ENCODE peak calls at places on chromosomes 5 and 9, in four cellular contexts. One of them, this sample, is unnamed.

GRCh38 chr5:143401846-143402463 is 1.5 kb downstream of the NR3C1 start:
- DNase-seq in K562: no peak
- DNase-seq in HepG2: peak; percentile 13
- DNase-seq in A549: peak; percentile 70
- DNase-seq in this sample: peak; percentile 47

GRCh38 chr5:148374693-148375360 is 8.9 kb upstream of the FBXO38 start:
- DNase-seq in K562: peak; percentile 50
- DNase-seq in HepG2: peak; percentile 72
- DNase-seq in A549: peak; percentile 67
- DNase-seq in this sample: peak; percentile 66

GRCh38 chr5:149785341-149785740 is 55.2 kb downstream of the PPARGC1B start:
- DNase-seq in K562: no peak
- DNase-seq in HepG2: no peak
- DNase-seq in A549: no peak
- DNase-seq in this sample: no peak

GRCh38 chr5:176535655-176536131 is 1.5 kb downstream of the RNF44 start:
- DNase-seq in K562: peak; percentile 26
- DNase-seq in HepG2: peak; percentile 42
- DNase-seq in A549: no peak
- DNase-seq in this sample: peak; percentile 31

GRCh38 chr5:109823597-109823996 is 133.9 kb downstream of the MAN2A1 start:
- DNase-seq in K562: no peak
- DNase-seq in HepG2: no peak
- DNase-seq in A549: peak; percentile 49
- DNase-seq in this sample: no peak

GRCh38 chr9:99197987-99198386 is 23.8 kb downstream of the ALG2 start:
- DNase-seq in K562: no peak
- DNase-seq in HepG2: no peak
- DNase-seq in A549: no peak
- DNase-seq in this sample: no peak

GRCh38 chr5:139812323-139812722 is 16.7 kb downstream of the PSD2 start:
- DNase-seq in K562: no peak
- DNase-seq in HepG2: no peak
- DNase-seq in A549: no peak
- DNase-seq in this sample: no peak

GRCh38 chr9:101705135-101705661 is 33.2 kb downstream of the GRIN3A start:
- DNase-seq in K562: no peak
- DNase-seq in HepG2: no peak
- DNase-seq in A549: peak; percentile 38
- DNase-seq in this sample: no peak

GRCh38 chr5:54148062-54148461 is 162.3 kb downstream of the ARL15 start:
- DNase-seq in K562: no peak
- DNase-seq in HepG2: no peak
- DNase-seq in A549: no peak
- DNase-seq in this sample: no peak

DNA sequence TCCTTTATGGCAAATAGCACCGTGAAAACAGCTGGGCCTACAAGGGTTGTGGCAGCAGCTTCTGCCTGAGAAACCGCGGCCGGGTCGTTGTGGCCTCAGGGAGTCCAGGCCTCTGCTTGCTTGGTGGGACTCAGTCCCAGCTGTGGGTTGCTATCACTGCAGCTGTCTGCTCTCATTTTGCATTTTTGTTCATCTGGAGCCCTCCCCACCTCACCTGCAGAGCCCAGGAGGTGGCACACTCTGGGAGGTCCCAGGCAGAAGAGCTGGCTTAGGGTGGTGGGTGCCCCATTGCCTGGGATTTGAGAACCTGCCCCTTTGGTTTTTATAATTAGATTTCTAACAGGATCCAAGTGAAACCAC is 138.4 kb downstream of the GADD45G start:
- DNase-seq in K562: no peak
- DNase-seq in HepG2: no peak
- DNase-seq in A549: no peak
- DNase-seq in this sample: no peak
- TF ChIP-seq CTCF in K562: no peak
- TF ChIP-seq CTCF in HepG2: no peak
- TF ChIP-seq CTCF in A549: no peak
- TF ChIP-seq CTCF in this sample: no peak

DNA sequence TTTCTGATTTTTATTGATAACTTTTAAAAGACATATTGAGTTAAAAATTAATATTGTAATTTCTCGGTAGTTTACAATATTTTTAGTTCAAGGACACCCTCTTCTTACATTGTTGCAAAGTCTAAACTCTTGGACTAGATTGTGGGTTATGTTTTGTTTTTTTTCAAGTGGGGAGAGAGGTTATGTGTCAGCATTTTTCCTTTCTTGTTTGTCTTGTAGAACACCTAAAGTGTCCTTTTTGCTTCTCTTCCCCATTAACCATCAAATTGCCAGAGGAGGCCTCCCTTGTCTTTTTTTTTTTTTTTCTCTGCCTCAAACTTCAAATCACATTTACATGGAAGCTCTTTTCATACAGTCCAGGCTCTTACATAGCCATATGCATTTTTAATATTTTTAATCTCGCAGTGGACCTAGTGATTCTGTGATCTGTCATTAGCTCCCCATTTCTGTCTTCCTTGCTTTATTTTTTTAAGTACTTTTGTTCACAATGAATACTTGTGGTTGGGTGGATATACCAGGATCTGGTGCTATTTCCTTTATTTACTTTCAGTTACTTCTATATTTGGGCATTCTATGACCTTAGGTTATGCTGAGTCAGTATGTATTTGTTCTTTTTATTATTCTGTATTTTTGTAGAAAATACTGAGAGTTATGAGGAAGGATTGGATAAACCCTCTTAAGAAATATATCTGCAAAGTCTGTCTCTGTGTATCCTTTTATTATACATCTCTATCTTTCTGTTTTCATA is 2280.6 kb upstream of the ACO1 start:
- DNase-seq in K562: no peak
- DNase-seq in HepG2: no peak
- DNase-seq in A549: peak; percentile 4
- DNase-seq in this sample: no peak
- TF ChIP-seq JUN in K562: no peak
- TF ChIP-seq JUN in HepG2: no peak
- TF ChIP-seq JUN in A549: no peak
- TF ChIP-seq JUN in this sample: no peak

GRCh38 chr9:137056739-137057407 is 3.0 kb upstream of the ENTPD2 start:
- DNase-seq in K562: no peak
- DNase-seq in HepG2: peak; percentile 49
- DNase-seq in A549: peak; percentile 57
- DNase-seq in this sample: no peak

GRCh38 chr9:137057545-137057944 is 3.7 kb upstream of the ENTPD2 start:
- DNase-seq in K562: no peak
- DNase-seq in HepG2: no peak
- DNase-seq in A549: no peak
- DNase-seq in this sample: no peak

GRCh38 chr9:137053944-137054931 is at the start of gene ENTPD2:
- DNase-seq in K562: peak; percentile 86
- DNase-seq in HepG2: peak; percentile 35
- DNase-seq in A549: no peak
- DNase-seq in this sample: no peak

GRCh38 chr9:137054932-137055384 is 1.1 kb upstream of the ENTPD2 start:
- DNase-seq in K562: no peak
- DNase-seq in HepG2: peak; percentile 46
- DNase-seq in A549: no peak
- DNase-seq in this sample: no peak

DNA sequence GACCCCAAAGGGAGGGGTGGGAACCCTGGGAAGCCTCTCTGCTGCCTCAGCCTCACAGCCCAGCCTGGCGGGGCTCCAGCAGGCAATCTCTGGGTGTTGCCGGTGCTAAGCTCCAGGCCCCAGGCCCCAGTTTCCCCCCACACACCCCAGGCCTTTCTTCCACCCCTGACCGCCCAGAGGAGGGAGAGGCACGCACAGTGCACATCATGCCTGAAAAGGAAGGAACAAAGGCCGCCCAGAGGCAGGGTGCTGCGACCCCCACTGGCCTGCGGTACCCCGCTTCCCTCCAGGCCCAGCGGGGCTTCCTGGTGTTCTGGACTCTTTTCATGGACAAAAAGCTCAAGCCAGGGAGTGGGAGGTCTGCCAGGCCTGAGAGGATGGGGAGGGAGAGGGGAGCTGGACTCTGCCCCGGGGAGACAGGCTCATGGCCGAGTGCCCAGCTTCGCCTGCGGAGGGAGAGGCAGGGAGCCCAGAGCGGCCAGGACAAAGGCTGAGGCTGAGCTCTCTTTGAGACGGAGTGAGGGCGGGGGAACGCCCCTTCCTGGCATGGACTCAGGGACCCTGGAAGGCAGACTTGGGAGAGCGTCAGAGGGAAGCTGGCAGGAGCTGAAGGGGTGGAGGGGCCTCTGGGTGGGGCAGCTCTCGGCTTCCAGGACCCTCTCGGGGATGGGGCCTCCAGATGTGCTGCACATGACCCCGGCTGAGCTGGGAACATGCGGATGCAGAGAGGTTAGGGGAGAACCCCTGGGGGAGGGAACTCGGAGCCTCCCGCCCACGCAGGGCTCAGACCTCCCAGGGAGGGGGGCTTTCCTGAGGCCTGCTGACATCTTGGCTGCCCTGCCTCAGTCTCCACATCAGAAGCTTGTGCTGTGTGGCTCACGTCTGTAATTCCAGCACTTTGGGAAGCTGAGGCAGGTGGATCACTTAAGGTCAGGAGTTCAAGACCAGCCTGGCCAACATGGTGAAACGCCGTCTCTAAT is 1.8 kb upstream of the ENTPD2 start:
- DNase-seq in K562: no peak
- DNase-seq in HepG2: peak; percentile 86
- DNase-seq in A549: peak; percentile 76
- DNase-seq in this sample: no peak
- TF ChIP-seq MYC in K562: no peak
- TF ChIP-seq MYC in HepG2: peak; percentile 59
- TF ChIP-seq MYC in A549: no peak
- TF ChIP-seq MYC in this sample: no peak

DNA sequence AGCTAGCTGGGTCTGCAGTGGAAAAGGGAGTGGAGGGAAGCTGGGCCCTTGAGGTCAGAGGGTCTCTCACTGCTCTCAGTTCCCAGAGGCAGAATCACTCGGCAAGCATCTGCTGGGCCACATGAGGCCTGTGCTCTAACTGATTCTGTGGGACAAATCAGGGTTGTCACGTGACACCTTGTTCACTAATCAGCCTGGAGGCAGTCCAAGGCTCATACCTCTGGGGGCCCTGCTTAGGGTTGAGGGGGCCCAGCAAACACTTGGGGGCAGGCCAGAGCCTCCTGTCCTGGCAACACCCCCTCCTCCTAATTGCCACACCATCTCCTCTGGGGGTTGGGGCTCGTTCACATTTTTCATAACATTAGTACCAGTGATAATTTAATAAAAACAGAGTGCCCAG is 9.1 kb upstream of the DPM2 start:
- DNase-seq in K562: no peak
- DNase-seq in HepG2: peak; percentile 28
- DNase-seq in A549: no peak
- DNase-seq in this sample: no peak
- TF ChIP-seq CTCF in K562: no peak
- TF ChIP-seq CTCF in HepG2: peak; percentile 34
- TF ChIP-seq CTCF in A549: no peak
- TF ChIP-seq CTCF in this sample: no peak

GRCh38 chr9:19998153-19998552 is 209.3 kb upstream of the SLC24A2 start:
- DNase-seq in K562: no peak
- DNase-seq in HepG2: no peak
- DNase-seq in A549: peak; percentile 9
- DNase-seq in this sample: peak; percentile 44
- TF ChIP-seq JUN in K562: no peak
- TF ChIP-seq JUN in HepG2: no peak
- TF ChIP-seq JUN in A549: no peak
- TF ChIP-seq JUN in this sample: no peak

GRCh38 chr9:135256568-135257354 is 169.3 kb downstream of the OLFM1 start:
- DNase-seq in K562: no peak
- DNase-seq in HepG2: no peak
- DNase-seq in A549: no peak
- DNase-seq in this sample: no peak

GRCh38 chr9:135258461-135258860 is 171.0 kb downstream of the OLFM1 start:
- DNase-seq in K562: no peak
- DNase-seq in HepG2: no peak
- DNase-seq in A549: no peak
- DNase-seq in this sample: no peak

GRCh38 chr9:135254176-135255032 is 166.9 kb downstream of the OLFM1 start:
- DNase-seq in K562: no peak
- DNase-seq in HepG2: no peak
- DNase-seq in A549: no peak
- DNase-seq in this sample: no peak

GRCh38 chr9:135255033-135255842 is 167.8 kb downstream of the OLFM1 start:
- DNase-seq in K562: no peak
- DNase-seq in HepG2: no peak
- DNase-seq in A549: no peak
- DNase-seq in this sample: no peak

DNA sequence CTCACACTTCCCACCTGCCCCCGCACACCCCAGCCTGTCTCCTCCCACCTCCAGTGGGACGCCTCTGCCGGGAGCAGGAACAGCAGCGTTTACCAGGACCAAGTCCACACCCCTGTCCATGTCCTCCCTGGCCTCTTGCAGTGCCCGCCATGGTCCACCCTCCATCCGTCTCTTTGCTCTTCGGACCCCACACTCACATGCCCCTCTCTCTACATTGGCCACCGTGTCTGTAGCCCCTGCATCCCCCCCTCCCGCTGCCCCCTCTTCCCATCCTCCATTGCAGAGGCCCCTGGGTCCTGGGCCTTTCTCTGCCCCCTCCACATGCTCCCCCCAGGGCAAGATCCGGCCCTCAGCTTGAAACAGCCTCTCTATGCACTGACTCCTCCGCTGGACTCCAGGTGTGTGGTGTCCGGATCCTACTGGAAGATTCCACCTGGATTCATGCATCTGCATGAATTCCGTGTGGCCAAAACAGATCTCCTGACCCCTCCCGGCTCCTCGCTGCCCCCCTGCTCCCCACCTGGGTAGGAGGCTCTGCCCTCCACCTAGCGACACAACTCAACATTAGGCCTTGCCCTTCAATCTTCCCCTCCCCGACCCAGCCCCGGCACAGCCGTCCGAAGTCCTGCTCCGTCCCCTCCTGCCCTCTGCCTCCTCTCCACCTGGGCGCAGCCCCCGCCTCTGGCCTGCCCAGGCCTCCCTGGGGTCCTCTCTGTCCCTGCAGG is 168.5 kb downstream of the OLFM1 start:
- DNase-seq in K562: no peak
- DNase-seq in HepG2: no peak
- DNase-seq in A549: no peak
- DNase-seq in this sample: no peak
- TF ChIP-seq MYC in K562: no peak
- TF ChIP-seq MYC in HepG2: no peak
- TF ChIP-seq MYC in A549: no peak
- TF ChIP-seq MYC in this sample: no peak